ENCODE peak calls at places on chromosomes 3 and 15, in four cellular contexts. G is MG63, P is NB4, Z is ovary. N is an unnamed sample.

GRCh38 chr15:82095803-82096202 is 50.0 kb upstream of the MEX3B start:
- DNase-seq in G (no peak), Z (no peak), P (no peak), N (no peak)

GRCh38 chr3:143972495-143973351 is 1.1 kb downstream of the DIPK2A start:
- DNase-seq in G (peak; percentile 70), P (peak; percentile 86), Z (peak; percentile 74), N (peak; percentile 73)

GRCh38 chr3:156826896-156827882 is 1.0 kb downstream of the LEKR1 start:
- DNase-seq in Z (no peak), P (no peak), G (no peak), N (no peak)

GRCh38 chr3:128351476-128352085 is 115.1 kb downstream of the DNAJB8 start:
- DNase-seq in Z (no peak), G (no peak), P (no peak), N (no peak)

GRCh38 chr15:64455951-64456350 is 4.4 kb upstream of the ZNF609 start:
- DNase-seq in Z (no peak), G (no peak), P (peak; percentile 81), N (no peak)

GRCh38 chr3:122356402-122356801 is 26.6 kb downstream of the MIX23 start:
- DNase-seq in Z (peak; percentile 50), G (peak; percentile 21), P (peak; percentile 54), N (peak; percentile 43)

GRCh38 chr3:167740961-167741587 is 5.6 kb downstream of the SERPINI1 start:
- DNase-seq in G (peak; percentile 24), Z (no peak), P (peak; percentile 54), N (no peak)

GRCh38 chr3:16064660-16065414 is 109.6 kb upstream of the GALNT15 start:
- DNase-seq in P (no peak), G (peak; percentile 84), Z (peak; percentile 72), N (no peak)

GRCh38 chr15:92079647-92080255 is 226.2 kb downstream of the SLCO3A1 start:
- DNase-seq in P (no peak), Z (no peak), G (no peak), N (no peak)

GRCh38 chr15:25903024-25903581 is 40.0 kb upstream of the ATP10A start:
- DNase-seq in Z (no peak), P (no peak), G (peak; percentile 46), N (no peak)

GRCh38 chr3:152254031-152254430 is 14.7 kb upstream of the MBNL1 start:
- DNase-seq in G (no peak), Z (no peak), P (no peak), N (no peak)

GRCh38 chr3:124881976-124882697 is 5.0 kb downstream of the ITGB5 start:
- DNase-seq in G (no peak), Z (no peak), P (no peak), N (no peak)

GRCh38 chr3:108838411-108838810 is 15.8 kb downstream of the TRAT1 start:
- DNase-seq in P (no peak), G (no peak), Z (no peak), N (no peak)

GRCh38 chr15:60773255-60773654 is 294.3 kb upstream of the ICE2 start:
- DNase-seq in G (no peak), Z (no peak), P (no peak), N (no peak)

GRCh38 chr3:16130066-16130465 is 44.4 kb upstream of the GALNT15 start:
- DNase-seq in G (peak; percentile 38), P (no peak), Z (no peak), N (no peak)

GRCh38 chr15:59879506-59879905 is 124.6 kb upstream of the FOXB1 start:
- DNase-seq in G (peak; percentile 27), Z (no peak), P (no peak), N (peak; percentile 56)

GRCh38 chr3:29071077-29071634 is 209.7 kb upstream of the RBMS3 start:
- DNase-seq in Z (no peak), P (no peak), G (peak; percentile 1), N (no peak)

GRCh38 chr3:146117406-146118285 is 43.3 kb downstream of the PLOD2 start:
- DNase-seq in Z (no peak), P (no peak), G (no peak), N (no peak)

GRCh38 chr3:25453521-25454410 is 25.7 kb downstream of the RARB start:
- DNase-seq in G (no peak), P (no peak), Z (no peak), N (no peak)

GRCh38 chr3:188721312-188721711 is 450.5 kb upstream of the TPRG1 start:
- DNase-seq in G (no peak), P (no peak), Z (no peak), N (no peak)

GRCh38 chr3:49132437-49133225 is at the start of gene LAMB2:
- DNase-seq in P (no peak), G (peak; percentile 70), Z (peak; percentile 85), N (no peak)

GRCh38 chr3:53677406-53677805 is 168.8 kb downstream of the CHDH start:
- DNase-seq in G (no peak), P (peak; percentile 20), Z (no peak), N (no peak)

GRCh38 chr15:47727676-47728075 is 10.4 kb downstream of the SEMA6D start:
- DNase-seq in Z (no peak), G (no peak), P (no peak), N (no peak)

GRCh38 chr3:51379301-51379700 is 5.8 kb upstream of the MANF start:
- DNase-seq in Z (no peak), G (no peak), P (no peak), N (no peak)

GRCh38 chr15:51869074-51869425 is 39.6 kb downstream of the TMOD3 start:
- DNase-seq in Z (no peak), P (no peak), G (peak; percentile 72), N (peak; percentile 48)

GRCh38 chr3:112293368-112294321 is at the start of gene SLC9C1:
- DNase-seq in G (peak; percentile 14), Z (peak; percentile 24), P (peak; percentile 73), N (peak; percentile 23)

GRCh38 chr3:78957456-78957855 is 810.3 kb downstream of the ROBO1 start:
- DNase-seq in G (no peak), Z (no peak), P (no peak), N (no peak)

GRCh38 chr15:40192942-40193341 is 32.1 kb downstream of the BUB1B start:
- DNase-seq in P (no peak), Z (no peak), G (peak; percentile 21), N (no peak)

GRCh38 chr3:179015551-179016020 is 56.0 kb downstream of the ZMAT3 start:
- DNase-seq in P (peak; percentile 77), G (no peak), Z (no peak), N (peak; percentile 53)

GRCh38 chr3:140441006-140441405 is 236.9 kb upstream of the TRIM42 start:
- DNase-seq in Z (no peak), P (no peak), G (peak; percentile 91), N (peak; percentile 60)

GRCh38 chr3:122627301-122627700 is 49.9 kb downstream of the PARP15 start:
- DNase-seq in P (no peak), Z (no peak), G (no peak), N (no peak)

GRCh38 chr3:41753651-41754050 is 208.3 kb downstream of the ULK4 start:
- DNase-seq in Z (no peak), G (no peak), P (no peak), N (no peak)

GRCh38 chr3:43362183-43362582 is 75.8 kb downstream of the SNRK start:
- DNase-seq in Z (no peak), P (no peak), G (no peak), N (no peak)

GRCh38 chr15:92079047-92079446 is 225.5 kb downstream of the SLCO3A1 start:
- DNase-seq in P (peak; percentile 59), Z (no peak), G (peak; percentile 18), N (no peak)

GRCh38 chr3:153166206-153166605 is 4.2 kb downstream of the RAP2B start:
- DNase-seq in G (no peak), Z (no peak), P (peak; percentile 62), N (no peak)

GRCh38 chr15:84598250-84598649 is 2.6 kb upstream of the ZSCAN2 start:
- DNase-seq in G (no peak), P (peak; percentile 97), Z (no peak), N (no peak)

GRCh38 chr3:136343873-136344281 is 93.7 kb downstream of the PCCB start:
- DNase-seq in G (peak; percentile 81), Z (peak; percentile 45), P (no peak), N (peak; percentile 73)

GRCh38 chr3:95120921-95121320 is 1058.1 kb downstream of the NSUN3 start:
- DNase-seq in Z (no peak), P (no peak), G (no peak), N (no peak)

GRCh38 chr15:38211249-38211648 is 41.4 kb upstream of the SPRED1 start:
- DNase-seq in Z (no peak), G (no peak), P (no peak), N (no peak)

GRCh38 chr3:14319654-14320182 is 82.7 kb upstream of the SLC6A6 start:
- DNase-seq in G (peak; percentile 42), Z (no peak), P (peak; percentile 87), N (peak; percentile 72)